ENCODE peak calls at places on chromosomes 7 and 10, in ten cellular contexts. Y is A172; P is CD8-positive, alpha-beta memory T cell; X is AG10803; E is Jurkat, Clone E6-1; V is SW480; K is stimulated activated CD8-positive, alpha-beta memory T cell treated with anti-CD3 and anti-CD28 coated beads, Interleukin-7, amount 100 ng/mL, for 1 hour; J is amniotic stem cell; I is HEK293T; R is right cardiac atrium. D is an unnamed sample.

GRCh38 chr7:102933763-102934162 is 21.0 kb downstream of the LRRC17 start:
- DNase-seq in X (peak), P (no peak), E (no peak), J (peak), V (no peak), R (peak), K (no peak), I (no peak), Y (no peak), D (no peak)

GRCh38 chr10:84552478-84552877 is 224.1 kb downstream of the CCSER2 start:
- DNase-seq in J (no peak), Y (no peak), X (no peak), K (no peak), E (no peak), I (no peak), P (no peak), V (no peak), R (no peak), D (no peak)

GRCh38 chr10:59622320-59622901 is 87.2 kb downstream of the SLC16A9 start:
- DNase-seq in R (no peak), V (peak), Y (peak), J (no peak), P (no peak), X (peak), E (peak), K (no peak), I (peak), D (peak)

GRCh38 chr7:156096806-156097538 is 284.7 kb upstream of the SHH start:
- DNase-seq in Y (no peak), P (no peak), R (no peak), V (no peak), K (no peak), I (no peak), X (no peak), J (no peak), E (no peak), D (no peak)

GRCh38 chr7:96189129-96189815 is 132.6 kb downstream of the SLC25A13 start:
- DNase-seq in E (no peak), X (no peak), R (no peak), P (no peak), I (no peak), J (no peak), V (no peak), Y (no peak), K (no peak), D (no peak)

GRCh38 chr10:95756061-95756751 is at the start of gene ENTPD1:
- DNase-seq in R (peak), X (no peak), I (no peak), V (no peak), E (no peak), J (no peak), Y (no peak), P (no peak), K (no peak), D (no peak)

GRCh38 chr7:88169717-88170320 is 50.0 kb downstream of the SRI start:
- DNase-seq in E (peak), J (no peak), P (no peak), R (no peak), I (peak), K (no peak), X (peak), V (peak), Y (peak), D (no peak)

GRCh38 chr10:93916257-93917063 is 22.7 kb downstream of the SLC35G1 start:
- DNase-seq in J (no peak), X (peak), V (peak), K (no peak), Y (peak), R (no peak), P (no peak), I (peak), E (no peak), D (no peak)

GRCh38 chr7:150876817-150877526 is 24.7 kb downstream of the AOC1 start:
- DNase-seq in R (peak), X (peak), V (peak), Y (peak), P (peak), J (peak), K (peak), I (peak), E (peak), D (peak)

GRCh38 chr7:120842131-120842621 is 15.8 kb downstream of the TSPAN12 start:
- DNase-seq in E (no peak), P (no peak), V (no peak), J (no peak), I (peak), Y (no peak), K (no peak), R (no peak), X (no peak), D (no peak)

GRCh38 chr7:112572669-112573301 is 92.0 kb downstream of the LSMEM1 start:
- DNase-seq in J (no peak), E (peak), P (no peak), X (no peak), Y (no peak), R (no peak), K (no peak), V (no peak), I (no peak), D (no peak)

GRCh38 chr10:125213541-125214282 is 53.3 kb upstream of the CTBP2 start:
- DNase-seq in V (no peak), I (no peak), E (no peak), X (no peak), J (no peak), R (no peak), K (no peak), Y (no peak), P (no peak), D (no peak)

GRCh38 chr10:123928427-123928826 is 36.8 kb upstream of the CPXM2 start:
- DNase-seq in I (no peak), J (no peak), R (no peak), V (no peak), E (no peak), P (no peak), X (no peak), Y (no peak), K (no peak), D (no peak)

GRCh38 chr7:101664390-101664789 is 35.3 kb upstream of the MYL10 start:
- DNase-seq in V (no peak), R (peak), X (no peak), J (no peak), P (no peak), I (no peak), K (no peak), Y (no peak), E (no peak), D (no peak)

GRCh38 chr7:116443646-116444045 is 55.9 kb upstream of the CAV2 start:
- DNase-seq in I (no peak), X (no peak), Y (peak), K (no peak), J (no peak), P (no peak), E (no peak), R (no peak), V (no peak), D (no peak)

GRCh38 chr7:142583424-142583823 is 165.8 kb upstream of the PRSS1 start:
- DNase-seq in E (no peak), Y (peak), K (no peak), X (peak), R (no peak), V (peak), I (no peak), J (peak), P (no peak), D (no peak)

GRCh38 chr7:123824754-123825067 is 20.3 kb upstream of the HYAL4 start:
- DNase-seq in J (no peak), R (no peak), E (no peak), V (no peak), P (no peak), Y (no peak), I (no peak), X (no peak), K (no peak), D (no peak)

GRCh38 chr7:105151152-105151551 is 137.1 kb downstream of the KMT2E start:
- DNase-seq in I (no peak), K (no peak), Y (no peak), J (no peak), X (no peak), R (no peak), P (no peak), V (no peak), E (no peak), D (no peak)

GRCh38 chr7:149466364-149466763 is 5.5 kb upstream of the ZNF777 start:
- DNase-seq in R (no peak), E (no peak), I (no peak), V (no peak), Y (no peak), J (no peak), X (no peak), P (no peak), K (no peak), D (no peak)

GRCh38 chr7:93171606-93172226 is 23.5 kb upstream of the SAMD9L start:
- DNase-seq in P (no peak), X (no peak), E (no peak), R (no peak), V (no peak), Y (peak), J (no peak), I (no peak), K (no peak), D (no peak)